ENCODE peak calls at places on chromosome 19, in four cellular contexts. I is neuronal stem cell, W is H9, H is trophoblast cell. Z is an unnamed sample.

GRCh38 chr19:10217085-10217484 is 14.0 kb downstream of the S1PR2 start:
- DNase-seq in I (no peak), W (no peak), H (no peak), Z (no peak)

GRCh38 chr19:14487370-14488125 is 8.4 kb downstream of the GIPC1 start:
- DNase-seq in I (no peak), W (no peak), H (no peak), Z (no peak)

GRCh38 chr19:10557603-10558197 is 8.1 kb downstream of the KRI1 start:
- DNase-seq in I (no peak), W (no peak), H (no peak), Z (no peak)

GRCh38 chr19:5913739-5914357 is at the start of gene CAPS:
- DNase-seq in I (no peak), W (no peak), H (no peak), Z (no peak)

GRCh38 chr19:29232315-29232852 is 19.4 kb upstream of the UQCRFS1 start:
- DNase-seq in I (no peak), W (no peak), H (no peak), Z (no peak)

GRCh38 chr19:6754653-6755463 is 12.4 kb downstream of the SH2D3A start:
- DNase-seq in I (no peak), W (no peak), H (no peak), Z (no peak)

GRCh38 chr19:45123440-45123850 is 30.5 kb downstream of the PPP1R37 start:
- DNase-seq in I (no peak), W (no peak), H (peak; percentile 94), Z (no peak)

GRCh38 chr19:4403005-4403761 is 743 bp downstream of the CHAF1A start:
- DNase-seq in I (no peak), W (peak; percentile 29), H (no peak), Z (peak; percentile 47)

GRCh38 chr19:41426952-41427646 is at the start of gene B3GNT8:
- DNase-seq in I (peak; percentile 59), W (peak; percentile 93), H (peak; percentile 29), Z (peak; percentile 77)

GRCh38 chr19:35254341-35255297 is 5.8 kb downstream of the LSR start:
- DNase-seq in I (no peak), W (no peak), H (no peak), Z (no peak)

GRCh38 chr19:36257512-36257876 is 42.6 kb downstream of the ZNF146 start:
- DNase-seq in I (no peak), W (no peak), H (peak; percentile 32), Z (no peak)

GRCh38 chr19:31905980-31906948 is 439.1 kb upstream of the ZNF507 start:
- DNase-seq in I (no peak), W (no peak), H (no peak), Z (peak; percentile 47)

GRCh38 chr19:58466760-58467589 is at the start of gene ZNF324:
- DNase-seq in I (peak; percentile 97), W (peak; percentile 98), H (peak; percentile 99), Z (peak; percentile 97)

GRCh38 chr19:18590273-18591272 is 2.0 kb downstream of the REX1BD start:
- DNase-seq in I (peak; percentile 93), W (peak; percentile 98), H (no peak), Z (peak; percentile 89)

GRCh38 chr19:19459707-19460251 is 54.3 kb downstream of the GATAD2A start:
- DNase-seq in I (no peak), W (no peak), H (peak; percentile 24), Z (peak; percentile 89)

GRCh38 chr19:46839752-46840151 is 10.9 kb downstream of the AP2S1 start:
- DNase-seq in I (no peak), W (no peak), H (no peak), Z (no peak)

GRCh38 chr19:11435833-11436313 is 438 bp downstream of the PRKCSH start:
- DNase-seq in I (no peak), W (no peak), H (no peak), Z (peak; percentile 54)

GRCh38 chr19:4660993-4661392 is 9.1 kb downstream of the MYDGF start:
- DNase-seq in I (no peak), W (no peak), H (no peak), Z (no peak)

GRCh38 chr19:43675269-43675879 is 5.4 kb upstream of the PLAUR start:
- DNase-seq in I (no peak), W (no peak), H (no peak), Z (peak; percentile 19)

GRCh38 chr19:45767881-45768643 is 990 bp downstream of the SIX5 start:
- DNase-seq in I (peak; percentile 69), W (peak; percentile 71), H (peak; percentile 60), Z (peak; percentile 78)

GRCh38 chr19:5850743-5851293 is 431 bp downstream of the FUT3 start:
- DNase-seq in I (no peak), W (no peak), H (no peak), Z (peak; percentile 63)

GRCh38 chr19:38321646-38322323 is 2.1 kb downstream of the KCNK6 start:
- DNase-seq in I (no peak), W (no peak), H (no peak), Z (peak; percentile 72)

GRCh38 chr19:18833849-18834643 is 2.3 kb downstream of the UPF1 start:
- DNase-seq in I (no peak), W (no peak), H (no peak), Z (peak; percentile 21)

GRCh38 chr19:37227996-37228395 is 10.0 kb downstream of the ZNF383 start:
- DNase-seq in I (no peak), W (peak; percentile 72), H (peak; percentile 61), Z (no peak)

GRCh38 chr19:43372462-43372861 is 19.0 kb downstream of the CD177 start:
- DNase-seq in I (no peak), W (no peak), H (no peak), Z (no peak)

DNA sequence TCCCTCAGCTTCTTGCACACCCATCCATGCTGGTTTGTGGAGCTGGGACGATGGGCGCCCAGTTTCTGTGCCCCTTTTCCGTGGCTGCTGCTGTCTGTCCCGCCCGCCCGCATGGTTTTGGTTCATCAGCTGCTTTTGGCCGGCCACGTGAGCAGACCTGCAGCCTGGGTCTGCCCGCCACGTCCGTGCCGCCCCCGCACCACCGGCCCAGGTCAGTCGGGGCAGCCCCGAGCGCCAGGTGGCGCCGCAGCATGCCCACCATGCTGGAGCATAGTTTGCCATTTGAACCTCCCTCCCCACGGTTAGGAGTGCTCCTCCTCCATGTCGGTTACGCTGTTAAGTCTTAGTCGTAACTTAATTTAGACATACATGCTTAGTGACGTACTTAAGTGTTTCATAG is 15.3 kb upstream of the RPS15 start:
- DNase-seq in I (no peak), W (no peak), H (no peak), Z (no peak)
- H4K8ac ChIP-seq in I (no peak overlapping the region), W (no peak overlapping the region), H (no peak overlapping the region), Z (no peak overlapping the region)

DNA sequence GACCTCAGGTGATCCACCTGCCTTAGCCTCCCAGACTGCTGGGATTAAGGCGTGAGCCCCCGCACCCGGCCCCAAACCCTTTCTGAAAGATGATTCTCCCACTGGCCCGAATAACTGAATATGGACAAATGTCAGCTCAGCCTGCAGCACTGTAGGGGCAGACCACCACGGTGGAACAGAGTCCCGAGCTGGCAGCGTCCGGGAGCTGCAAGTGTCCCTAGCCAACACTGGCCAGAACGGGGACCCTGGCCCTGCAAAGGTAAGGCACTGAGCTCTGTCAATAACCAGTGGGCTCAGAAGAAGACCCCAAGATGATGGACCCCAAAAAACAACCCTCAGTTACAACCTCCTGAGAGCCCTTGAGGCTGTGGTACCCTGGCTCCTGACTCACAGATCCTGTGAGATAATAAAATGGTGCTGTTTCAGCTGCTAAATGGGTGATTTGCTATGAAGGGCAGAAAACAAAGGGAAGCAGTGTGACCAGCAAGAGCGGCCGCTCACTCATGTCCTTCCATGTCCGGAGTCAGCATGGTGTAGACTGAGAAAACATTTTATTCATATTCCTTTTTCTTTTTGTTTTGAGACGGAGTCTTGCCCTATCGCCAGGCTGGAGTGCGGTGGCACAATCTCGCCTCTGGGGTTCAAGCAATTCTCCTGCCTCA is 1.6 kb downstream of the LSM7 start:
- DNase-seq in I (no peak), W (no peak), H (no peak), Z (no peak)
- H2BK12ac ChIP-seq in I (no peak overlapping the region), W (no peak overlapping the region), H (no peak overlapping the region), Z (no peak overlapping the region)

GRCh38 chr19:2036424-2036823 is 14.6 kb downstream of the MKNK2 start:
- DNase-seq in I (no peak), W (no peak), H (no peak), Z (no peak)

GRCh38 chr19:2039082-2039958 is 11.7 kb downstream of the MKNK2 start:
- DNase-seq in I (no peak), W (peak; percentile 32), H (no peak), Z (no peak)

GRCh38 chr19:2039959-2040646 is 10.9 kb downstream of the MKNK2 start:
- DNase-seq in I (no peak), W (no peak), H (no peak), Z (no peak)

GRCh38 chr19:2037676-2038255 is 13.3 kb downstream of the MKNK2 start:
- DNase-seq in I (no peak), W (no peak), H (no peak), Z (no peak)

DNA sequence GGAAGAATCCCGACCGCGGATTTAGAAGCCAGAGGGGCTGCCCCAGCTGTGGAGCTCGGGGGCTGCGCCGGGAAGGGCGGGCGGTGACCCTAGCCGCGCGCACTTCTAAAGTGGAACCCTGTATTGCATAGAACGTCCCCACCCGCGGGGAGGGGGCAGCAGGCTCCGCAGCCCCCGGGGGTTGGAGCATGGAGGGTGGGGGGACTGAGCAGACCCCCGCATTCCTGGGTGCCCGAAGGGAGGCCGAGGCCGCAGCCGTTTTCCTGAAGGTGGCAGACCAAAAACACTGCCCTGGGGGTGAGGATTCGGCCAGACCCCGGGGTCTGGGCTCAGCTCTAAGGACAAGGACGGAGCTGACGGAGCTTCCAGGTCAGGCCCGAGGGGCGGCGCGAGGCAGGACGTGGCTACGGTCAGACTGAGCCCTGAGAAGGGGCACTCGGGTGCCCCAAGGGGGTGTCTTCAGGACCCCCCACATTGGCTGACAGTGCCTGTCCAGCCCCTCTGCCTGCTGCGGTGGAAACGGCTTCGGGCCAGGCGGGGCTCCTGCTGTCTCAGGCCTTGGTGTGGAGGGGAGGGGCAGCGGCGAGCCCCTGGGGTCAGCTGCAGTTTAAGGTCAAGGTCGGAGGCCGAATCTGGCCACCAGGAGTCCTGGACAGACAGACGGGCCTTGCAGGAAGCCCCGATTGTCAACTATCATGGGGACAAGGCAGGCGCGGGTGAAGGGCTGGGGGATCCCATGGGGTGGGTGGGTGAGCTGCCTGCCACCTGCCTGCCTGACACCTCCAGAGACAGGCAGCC is 12.6 kb downstream of the MKNK2 start:
- DNase-seq in I (no peak), W (peak; percentile 24), H (no peak), Z (no peak)
- H4K8ac ChIP-seq in I (no peak overlapping the region), W (no peak overlapping the region), H (no peak overlapping the region), Z (no peak overlapping the region)

DNA sequence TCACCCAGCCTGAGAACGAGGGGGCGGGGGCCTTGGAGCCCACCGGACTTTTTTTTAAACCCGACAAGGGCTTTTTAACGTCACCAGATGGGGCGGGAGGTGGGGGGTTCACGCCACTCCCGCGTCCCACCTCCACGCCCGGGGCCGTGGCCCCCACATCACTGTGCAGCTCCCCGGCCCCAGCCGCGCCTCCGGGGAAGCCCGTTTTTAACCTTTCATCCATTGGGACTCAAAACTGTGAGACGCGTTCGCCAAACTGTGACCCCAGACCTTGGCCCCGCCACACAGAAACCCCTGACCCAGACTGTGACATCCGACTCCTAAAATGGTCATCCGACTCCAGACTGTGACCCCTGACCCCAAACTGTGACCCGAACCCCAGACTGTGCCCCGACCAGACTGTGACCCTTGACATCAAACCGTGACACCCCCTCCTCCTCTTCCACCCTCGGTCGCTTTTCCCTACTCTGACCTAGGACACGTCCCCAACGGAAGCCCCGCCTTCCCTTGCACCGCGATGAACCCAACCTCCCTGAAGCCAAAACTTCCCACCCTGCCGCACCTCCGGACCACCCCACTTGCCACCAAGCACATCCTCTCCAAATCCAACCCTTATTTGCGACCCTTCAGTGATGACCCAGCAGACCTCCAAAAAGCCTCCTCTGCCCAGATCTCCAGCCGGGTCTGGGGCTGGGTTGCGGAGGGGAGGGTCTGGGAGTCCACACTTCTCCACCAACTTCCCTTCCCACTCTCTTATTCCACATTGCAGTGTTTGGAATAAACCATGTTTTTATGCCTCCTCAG is 1.5 kb upstream of the GRWD1 start:
- DNase-seq in I (no peak), W (peak; percentile 41), H (no peak), Z (no peak)
- H2BK12ac ChIP-seq in I (peak overlapping the region; percentile 16), W (no peak overlapping the region), H (peak overlapping the region; percentile 74), Z (no peak overlapping the region)

GRCh38 chr19:7917292-7918061 is 2.7 kb upstream of the SNAPC2 start:
- DNase-seq in I (no peak), W (peak; percentile 71), H (peak; percentile 78), Z (peak; percentile 71)
- H4K8ac ChIP-seq in I (peak overlapping the region; percentile 96), W (no peak overlapping the region), H (peak overlapping the region; percentile 19), Z (peak overlapping the region; percentile 94)

Z was measured in mesenchymal stem cell.